ENCODE peak calls at places on chromosomes 6 and 20, in eight cellular contexts. Z, H, W, E, L, D, G and I are unnamed samples.

GRCh38 chr6:37059344-37060194 is 54.1 kb downstream of the FGD2 start:
- DNase-seq in L (peak), W (peak), D (peak), G (peak), H (peak), Z (peak), E (peak), I (peak)

GRCh38 chr6:51322505-51322904 is 503.8 kb downstream of the TFAP2B start:
- DNase-seq in W (no peak), Z (no peak), L (no peak), H (no peak), G (no peak), D (no peak), E (no peak), I (no peak)

GRCh38 chr20:63243604-63244247 is 8.0 kb downstream of the BIRC7 start:
- DNase-seq in D (no peak), G (no peak), Z (no peak), H (no peak), W (no peak), L (no peak), E (no peak), I (no peak)

GRCh38 chr6:102387351-102388033 is 994.0 kb downstream of the GRIK2 start:
- DNase-seq in L (no peak), H (no peak), W (no peak), Z (no peak), E (no peak), D (no peak), G (no peak), I (no peak)

GRCh38 chr6:138004423-138005287 is 102.6 kb downstream of the PERP start:
- DNase-seq in Z (no peak), G (no peak), L (no peak), E (peak), H (peak), W (peak), D (peak), I (no peak)

GRCh38 chr6:32954983-32955802 is 2.3 kb upstream of the HLA-DMA start:
- DNase-seq in E (no peak), W (peak), H (no peak), D (no peak), L (no peak), Z (peak), G (peak), I (no peak)

GRCh38 chr6:105209950-105210706 is 30.3 kb upstream of the POPDC3 start:
- DNase-seq in E (peak), W (peak), H (peak), L (no peak), G (no peak), D (peak), Z (no peak), I (no peak)

GRCh38 chr6:126170875-126171489 is 168.9 kb upstream of the CENPW start:
- DNase-seq in G (no peak), W (peak), L (no peak), E (no peak), H (no peak), Z (no peak), D (peak), I (no peak)

GRCh38 chr6:31676904-31677303 is 4.0 kb downstream of the LY6G5C start:
- DNase-seq in Z (no peak), D (no peak), L (no peak), E (no peak), H (no peak), G (no peak), W (peak), I (no peak)

GRCh38 chr20:3407426-3408250 is at the start of gene DNAAF9:
- DNase-seq in L (peak), H (peak), E (peak), G (peak), W (peak), D (peak), Z (peak), I (peak)

GRCh38 chr20:59670786-59671492 is 66.6 kb downstream of the PHACTR3 start:
- DNase-seq in E (no peak), G (no peak), W (no peak), D (no peak), L (no peak), H (no peak), Z (no peak), I (no peak)

GRCh38 chr20:49287555-49288249 is 9.8 kb upstream of the ZNFX1 start:
- DNase-seq in H (no peak), Z (no peak), E (no peak), G (no peak), W (peak), D (peak), L (no peak), I (no peak)

GRCh38 chr6:43966374-43966658 is 160.9 kb downstream of the MRPL14 start:
- DNase-seq in H (no peak), E (no peak), W (no peak), Z (no peak), L (no peak), G (no peak), D (no peak), I (no peak)

GRCh38 chr6:9161731-9162130 is 726.4 kb upstream of the SLC35B3 start:
- DNase-seq in W (no peak), D (no peak), E (no peak), G (no peak), L (no peak), Z (no peak), H (no peak), I (no peak)

GRCh38 chr20:10376271-10377075 is 57.5 kb downstream of the MKKS start:
- DNase-seq in G (no peak), H (no peak), W (no peak), Z (no peak), E (peak), L (no peak), D (no peak), I (peak)

GRCh38 chr6:55825402-55826051 is 49.9 kb downstream of the BMP5 start:
- DNase-seq in Z (no peak), E (peak), L (no peak), H (no peak), D (peak), W (no peak), G (no peak), I (no peak)

GRCh38 chr20:63740070-63740500 is 509 bp downstream of the SLC2A4RG start:
- DNase-seq in G (no peak), D (peak), Z (peak), W (peak), E (no peak), H (no peak), L (peak), I (no peak)

GRCh38 chr6:143429970-143430369 is 20.5 kb downstream of the ADAT2 start:
- DNase-seq in G (no peak), D (no peak), Z (no peak), H (no peak), E (no peak), W (no peak), L (no peak), I (no peak)

GRCh38 chr6:51953246-51953645 is 134.2 kb downstream of the PKHD1 start:
- DNase-seq in E (no peak), G (no peak), L (no peak), H (no peak), W (no peak), D (no peak), Z (no peak), I (no peak)

GRCh38 chr20:13788167-13788834 is 3.5 kb downstream of the NDUFAF5 start:
- DNase-seq in H (peak), L (no peak), E (peak), G (peak), D (peak), Z (no peak), W (peak), I (no peak)

GRCh38 chr6:144104898-144105487 is 9.6 kb upstream of the SF3B5 start:
- DNase-seq in W (peak), Z (no peak), L (no peak), E (peak), H (peak), G (no peak), D (peak), I (no peak)

GRCh38 chr20:2521369-2522305 is 12.9 kb upstream of the ZNF343 start:
- DNase-seq in G (peak), L (no peak), H (peak), Z (no peak), D (peak), E (peak), W (peak), I (no peak)

GRCh38 chr6:133286765-133287164 is 45.6 kb downstream of the EYA4 start:
- DNase-seq in G (no peak), L (no peak), D (peak), H (no peak), Z (no peak), E (peak), W (peak), I (no peak)

DNA sequence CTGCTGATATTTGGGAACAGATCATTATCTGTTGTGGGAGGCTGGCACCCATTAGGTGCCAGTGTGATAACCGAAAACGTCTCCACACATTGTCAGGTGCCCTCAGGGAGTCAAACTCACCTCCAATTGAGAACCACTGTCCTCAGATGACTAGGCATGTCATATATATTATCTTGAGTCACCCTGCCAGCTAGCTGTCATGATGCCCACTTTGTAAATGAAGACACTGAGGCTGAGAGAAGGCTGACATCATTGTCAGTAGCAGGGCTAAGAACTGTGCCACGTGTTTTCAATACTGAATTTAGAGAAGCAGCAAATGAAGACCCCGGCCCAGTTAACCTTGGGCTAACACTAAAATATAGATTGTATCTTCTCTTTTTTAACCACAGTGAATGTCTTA is 36.3 kb downstream of the EYA2 start:
- DNase-seq in E (no peak), D (no peak), Z (no peak), H (no peak), L (no peak), W (no peak), G (no peak), I (no peak)
- H3K27ac ChIP-seq in E (no peak), D (no peak), Z (no peak), H (no peak), L (no peak), W (no peak), G (no peak), I (no peak)

GRCh38 chr20:54189630-54190029 is 15.8 kb upstream of the CYP24A1 start:
- DNase-seq in W (no peak), G (no peak), E (no peak), H (no peak), Z (no peak), D (no peak), L (no peak), I (peak)
- H3K27ac ChIP-seq in W (no peak), G (no peak), E (no peak), H (no peak), Z (no peak), D (no peak), L (no peak), I (peak)

GRCh38 chr6:169933839-169934698 is 182.6 kb downstream of the ERMARD start:
- DNase-seq in H (no peak), G (peak), W (no peak), D (peak), E (no peak), Z (no peak), L (peak), I (no peak)
- H3K27ac ChIP-seq in H (no peak), G (peak), W (no peak), D (no peak), E (no peak), Z (no peak), L (peak), I (no peak)

GRCh38 chr6:26068036-26068435 is 19.2 kb upstream of the HFE start:
- DNase-seq in G (no peak), D (no peak), Z (no peak), L (no peak), E (no peak), H (no peak), W (no peak), I (no peak)
- H3K27ac ChIP-seq in G (no peak), D (no peak), Z (no peak), L (no peak), E (no peak), H (no peak), W (no peak), I (no peak)

GRCh38 chr6:85679445-85680123 is 36.9 kb upstream of the SYNCRIP start:
- DNase-seq in Z (no peak), L (no peak), H (no peak), W (peak), G (no peak), D (peak), E (no peak), I (no peak)
- H3K27ac ChIP-seq in Z (peak), L (peak), H (peak), W (peak), G (peak), D (peak), E (peak), I (peak)

DNA sequence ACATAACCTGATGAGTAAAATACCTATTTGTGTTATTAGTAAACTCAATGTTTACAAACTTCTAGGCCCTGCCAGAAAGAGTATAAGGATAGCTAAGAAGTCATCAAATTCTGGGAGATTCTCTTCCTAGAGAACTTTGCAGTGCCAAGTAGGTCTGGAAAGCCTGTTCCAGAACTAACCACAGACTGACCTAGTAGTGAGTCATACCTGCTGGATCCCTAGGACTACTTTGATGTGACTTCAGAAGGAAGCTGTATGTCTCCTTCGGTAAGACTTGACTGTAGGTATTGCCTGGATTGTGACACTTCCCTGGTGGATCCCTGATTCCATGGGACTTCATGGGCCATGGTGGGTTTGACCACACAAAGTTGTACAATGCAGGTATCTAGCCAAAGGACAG is 131.7 kb downstream of the DNAH8 start:
- DNase-seq in G (no peak), Z (no peak), L (no peak), W (no peak), D (no peak), E (peak), H (peak), I (peak)
- H3K27ac ChIP-seq in G (no peak), Z (no peak), L (no peak), W (no peak), D (no peak), E (no peak), H (no peak), I (no peak)

DNA sequence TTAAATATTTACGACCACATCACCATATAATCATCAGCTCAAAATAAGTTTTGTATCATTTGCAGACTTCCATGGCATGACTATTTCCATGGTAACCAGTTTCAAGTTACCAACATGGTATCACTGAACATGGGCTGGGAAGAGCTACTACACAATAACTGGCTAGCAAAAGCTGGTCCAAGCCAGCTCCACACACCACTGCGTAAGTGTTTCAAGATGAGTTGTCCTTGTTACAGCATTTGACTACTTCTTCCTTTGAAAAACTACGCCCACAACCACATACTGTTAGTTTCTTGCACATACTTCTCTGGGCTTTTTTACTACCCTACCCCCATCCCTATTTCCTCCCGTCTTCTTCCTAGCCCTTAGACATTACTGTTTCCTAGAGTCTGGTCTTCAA is 8.5 kb downstream of the CD164 start:
- DNase-seq in D (no peak), W (no peak), E (no peak), G (no peak), Z (no peak), L (no peak), H (no peak), I (no peak)
- H3K27ac ChIP-seq in D (no peak), W (no peak), E (no peak), G (no peak), Z (no peak), L (no peak), H (no peak), I (no peak)